ENCODE peak calls at places on chromosomes 4 and X, in five cellular contexts. One of them, this sample, is unnamed.

GRCh38 chr4:170374770-170375169 is 285.0 kb upstream of the AADAT start:
- DNase-seq in lower lobe of right lung: no peak
- DNase-seq in dermis blood vessel endothelial cell: no peak
- DNase-seq in HFF-Myc: no peak
- DNase-seq in dorsolateral prefrontal cortex: no peak
- DNase-seq in this sample: no peak

GRCh38 chr4:109879636-109880314 is 31.9 kb downstream of the LRIT3 start:
- DNase-seq in lower lobe of right lung: no peak
- DNase-seq in HFF-Myc: no peak
- DNase-seq in dermis blood vessel endothelial cell: no peak
- DNase-seq in dorsolateral prefrontal cortex: no peak
- DNase-seq in this sample: no peak

GRCh38 chr4:38514465-38515146 is 149.4 kb upstream of the KLF3 start:
- DNase-seq in lower lobe of right lung: no peak
- DNase-seq in dermis blood vessel endothelial cell: no peak
- DNase-seq in HFF-Myc: no peak
- DNase-seq in dorsolateral prefrontal cortex: no peak
- DNase-seq in this sample: no peak

GRCh38 chrX:2894885-2895292 is 34.2 kb downstream of the ARSD start:
- DNase-seq in lower lobe of right lung: no peak
- DNase-seq in dorsolateral prefrontal cortex: no peak
- DNase-seq in HFF-Myc: peak
- DNase-seq in dermis blood vessel endothelial cell: no peak
- DNase-seq in this sample: no peak

GRCh38 chr4:152992491-152992890 is 56.4 kb downstream of the FHDC1 start:
- DNase-seq in dorsolateral prefrontal cortex: no peak
- DNase-seq in lower lobe of right lung: no peak
- DNase-seq in dermis blood vessel endothelial cell: peak
- DNase-seq in HFF-Myc: no peak
- DNase-seq in this sample: no peak

GRCh38 chr4:21046121-21046520 is 345.9 kb downstream of the PACRGL start:
- DNase-seq in HFF-Myc: no peak
- DNase-seq in dorsolateral prefrontal cortex: no peak
- DNase-seq in dermis blood vessel endothelial cell: no peak
- DNase-seq in lower lobe of right lung: no peak
- DNase-seq in this sample: no peak

GRCh38 chr4:80097395-80098177 is 24.6 kb upstream of the ANTXR2 start:
- DNase-seq in dorsolateral prefrontal cortex: no peak
- DNase-seq in HFF-Myc: peak
- DNase-seq in dermis blood vessel endothelial cell: peak
- DNase-seq in lower lobe of right lung: no peak
- DNase-seq in this sample: no peak

GRCh38 chr4:174217273-174218126 is 66.0 kb downstream of the FBXO8 start:
- DNase-seq in lower lobe of right lung: no peak
- DNase-seq in HFF-Myc: peak
- DNase-seq in dorsolateral prefrontal cortex: no peak
- DNase-seq in dermis blood vessel endothelial cell: no peak
- DNase-seq in this sample: no peak

GRCh38 chr4:169096221-169096620 is 86.2 kb upstream of the CBR4 start:
- DNase-seq in HFF-Myc: no peak
- DNase-seq in dermis blood vessel endothelial cell: no peak
- DNase-seq in lower lobe of right lung: no peak
- DNase-seq in dorsolateral prefrontal cortex: no peak
- DNase-seq in this sample: no peak

GRCh38 chr4:104424368-104424921 is 70.2 kb downstream of the CXXC4 start:
- DNase-seq in dorsolateral prefrontal cortex: no peak
- DNase-seq in lower lobe of right lung: no peak
- DNase-seq in HFF-Myc: no peak
- DNase-seq in dermis blood vessel endothelial cell: no peak
- DNase-seq in this sample: no peak

GRCh38 chr4:158159718-158160094 is 13.1 kb downstream of the GASK1B start:
- DNase-seq in dermis blood vessel endothelial cell: no peak
- DNase-seq in lower lobe of right lung: no peak
- DNase-seq in dorsolateral prefrontal cortex: no peak
- DNase-seq in HFF-Myc: no peak
- DNase-seq in this sample: no peak

GRCh38 chr4:54400188-54400587 is 171.1 kb downstream of the PDGFRA start:
- DNase-seq in dermis blood vessel endothelial cell: no peak
- DNase-seq in lower lobe of right lung: no peak
- DNase-seq in HFF-Myc: no peak
- DNase-seq in dorsolateral prefrontal cortex: no peak
- DNase-seq in this sample: no peak

GRCh38 chr4:1873291-1873690 is 2.1 kb downstream of the NSD2 start:
- DNase-seq in dorsolateral prefrontal cortex: no peak
- DNase-seq in HFF-Myc: no peak
- DNase-seq in dermis blood vessel endothelial cell: no peak
- DNase-seq in lower lobe of right lung: no peak
- DNase-seq in this sample: no peak

GRCh38 chr4:76363556-76364290 is 57.2 kb downstream of the STBD1 start:
- DNase-seq in dorsolateral prefrontal cortex: no peak
- DNase-seq in HFF-Myc: no peak
- DNase-seq in lower lobe of right lung: no peak
- DNase-seq in dermis blood vessel endothelial cell: no peak
- DNase-seq in this sample: no peak

GRCh38 chr4:94623507-94623906 is 134.2 kb upstream of the BMPR1B start:
- DNase-seq in dorsolateral prefrontal cortex: no peak
- DNase-seq in HFF-Myc: no peak
- DNase-seq in dermis blood vessel endothelial cell: no peak
- DNase-seq in lower lobe of right lung: no peak
- DNase-seq in this sample: no peak

GRCh38 chr4:107077192-107077591 is 41.1 kb upstream of the DKK2 start:
- DNase-seq in dorsolateral prefrontal cortex: no peak
- DNase-seq in dermis blood vessel endothelial cell: no peak
- DNase-seq in lower lobe of right lung: no peak
- DNase-seq in HFF-Myc: no peak
- DNase-seq in this sample: no peak

GRCh38 chrX:13770013-13770412 is 35.5 kb downstream of the OFD1 start:
- DNase-seq in dermis blood vessel endothelial cell: no peak
- DNase-seq in dorsolateral prefrontal cortex: no peak
- DNase-seq in HFF-Myc: no peak
- DNase-seq in lower lobe of right lung: no peak
- DNase-seq in this sample: no peak

GRCh38 chr4:162350331-162350730 is 186.5 kb upstream of the FSTL5 start:
- DNase-seq in lower lobe of right lung: no peak
- DNase-seq in HFF-Myc: no peak
- DNase-seq in dermis blood vessel endothelial cell: no peak
- DNase-seq in dorsolateral prefrontal cortex: no peak
- DNase-seq in this sample: no peak

GRCh38 chr4:10926025-10926424 is 241.5 kb upstream of the CLNK start:
- DNase-seq in lower lobe of right lung: no peak
- DNase-seq in dermis blood vessel endothelial cell: no peak
- DNase-seq in HFF-Myc: no peak
- DNase-seq in dorsolateral prefrontal cortex: no peak
- DNase-seq in this sample: no peak